ENCODE peak calls at places on chromosomes 2 and 18, in four cellular contexts. P is vagina, Y is HCT116, S is Panc1. L is an unnamed sample.

GRCh38 chr2:37005118-37005868 is 39.0 kb upstream of the STRN start:
- DNase-seq in Y (no peak), P (no peak), S (peak), L (no peak)

GRCh38 chr2:45904931-45905642 is 253.6 kb downstream of the PRKCE start:
- DNase-seq in P (no peak), S (no peak), Y (no peak), L (no peak)

GRCh38 chr2:214839464-214839863 is 30.0 kb upstream of the BARD1 start:
- DNase-seq in S (no peak), P (no peak), Y (no peak), L (no peak)

GRCh38 chr2:129117427-129117826 is 798.8 kb upstream of the HS6ST1 start:
- DNase-seq in Y (no peak), S (no peak), P (no peak), L (no peak)

GRCh38 chr2:193584522-193584938 is 1389.8 kb upstream of the TMEFF2 start:
- DNase-seq in S (peak), Y (peak), P (no peak), L (peak)

GRCh38 chr2:214782671-214783070 is 26.8 kb downstream of the BARD1 start:
- DNase-seq in S (no peak), Y (no peak), P (no peak), L (no peak)

GRCh38 chr2:231765496-231765929 is 15.6 kb downstream of the PDE6D start:
- DNase-seq in P (no peak), Y (no peak), S (no peak), L (no peak)

GRCh38 chr18:2998644-2999043 is 14.3 kb downstream of the LPIN2 start:
- DNase-seq in Y (no peak), S (no peak), P (no peak), L (no peak)

GRCh38 chr2:40208478-40208877 is 243.4 kb downstream of the SLC8A1 start:
- DNase-seq in P (no peak), S (no peak), Y (no peak), L (no peak)

GRCh38 chr2:40210968-40211353 is 240.9 kb downstream of the SLC8A1 start:
- DNase-seq in P (no peak), Y (no peak), S (no peak), L (no peak)

GRCh38 chr2:40210344-40210967 is 241.4 kb downstream of the SLC8A1 start:
- DNase-seq in Y (no peak), P (no peak), S (no peak), L (no peak)

GRCh38 chr2:40213071-40213470 is 238.8 kb downstream of the SLC8A1 start:
- DNase-seq in Y (no peak), P (no peak), S (no peak), L (no peak)

GRCh38 chr2:40209728-40210127 is 242.2 kb downstream of the SLC8A1 start:
- DNase-seq in P (no peak), S (no peak), Y (no peak), L (no peak)
- H3K27ac ChIP-seq in P (no peak), S (no peak), Y (no peak), L (no peak)

GRCh38 chr2:28394331-28394877 is 1.7 kb downstream of the FOSL2 start:
- DNase-seq in S (no peak), P (no peak), Y (no peak), L (peak)

GRCh38 chr2:28393115-28393836 is 618 bp downstream of the FOSL2 start:
- DNase-seq in S (no peak), Y (no peak), P (no peak), L (peak)

GRCh38 chr2:28395334-28396061 is 2.8 kb downstream of the FOSL2 start:
- DNase-seq in Y (no peak), S (no peak), P (no peak), L (no peak)

GRCh38 chr2:28397043-28397381 is 4.4 kb downstream of the FOSL2 start:
- DNase-seq in Y (no peak), P (no peak), S (no peak), L (no peak)

GRCh38 chr2:28394997-28395333 is 2.3 kb downstream of the FOSL2 start:
- DNase-seq in Y (no peak), S (no peak), P (no peak), L (no peak)
- H3K4me3 ChIP-seq in Y (peak), S (peak), P (peak), L (peak)

GRCh38 chr2:25035537-25036220 is 6.2 kb upstream of the EFR3B start:
- DNase-seq in P (no peak), S (no peak), Y (no peak), L (no peak)
- TF ChIP-seq POLR2AphosphoS5 in P (no peak), S (no peak), Y (no peak), L (no peak)

GRCh38 chr2:20419007-20419576 is 27.8 kb upstream of the RHOB start:
- DNase-seq in Y (no peak), S (no peak), P (no peak), L (no peak)

GRCh38 chr2:20421988-20422678 is 24.7 kb upstream of the RHOB start:
- DNase-seq in S (no peak), P (no peak), Y (no peak), L (peak)

GRCh38 chr2:20421336-20421987 is 25.4 kb upstream of the RHOB start:
- DNase-seq in Y (no peak), S (no peak), P (no peak), L (no peak)

GRCh38 chr2:20418519-20418918 is 28.4 kb upstream of the RHOB start:
- DNase-seq in Y (no peak), S (no peak), P (no peak), L (no peak)

GRCh38 chr2:20419752-20420151 is 27.1 kb upstream of the RHOB start:
- DNase-seq in S (no peak), Y (no peak), P (no peak), L (no peak)
- H3K27ac ChIP-seq in S (no peak), Y (no peak), P (peak), L (no peak)

GRCh38 chr2:201120500-201120899 is 4.5 kb downstream of the CFLAR start:
- DNase-seq in P (no peak), S (no peak), Y (no peak), L (no peak)
- H3K4me3 ChIP-seq in P (peak), S (no peak), Y (no peak), L (peak)

DNA sequence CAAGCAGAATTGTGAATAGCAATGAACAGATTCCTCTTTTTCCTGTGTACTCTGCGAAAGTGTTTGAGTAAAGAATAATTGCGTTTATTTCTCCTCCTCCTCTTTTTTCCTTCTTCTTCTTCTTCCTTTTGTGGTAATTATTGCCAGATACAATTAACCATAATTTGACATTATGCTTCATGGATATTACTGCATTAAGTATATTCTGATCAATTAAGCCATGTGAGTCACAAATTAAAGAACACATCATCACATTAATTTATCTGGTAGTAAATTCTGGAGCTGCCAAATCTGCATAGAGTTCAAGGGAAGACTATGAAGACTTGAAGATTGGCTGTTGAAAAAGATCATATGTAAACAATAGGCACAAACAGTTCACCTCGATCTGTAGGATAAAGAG is 72.9 kb upstream of the TFPI start:
- DNase-seq in Y (no peak), P (no peak), S (no peak), L (no peak)
- TF ChIP-seq POLR2AphosphoS5 in Y (no peak), P (no peak), S (no peak), L (no peak)

DNA sequence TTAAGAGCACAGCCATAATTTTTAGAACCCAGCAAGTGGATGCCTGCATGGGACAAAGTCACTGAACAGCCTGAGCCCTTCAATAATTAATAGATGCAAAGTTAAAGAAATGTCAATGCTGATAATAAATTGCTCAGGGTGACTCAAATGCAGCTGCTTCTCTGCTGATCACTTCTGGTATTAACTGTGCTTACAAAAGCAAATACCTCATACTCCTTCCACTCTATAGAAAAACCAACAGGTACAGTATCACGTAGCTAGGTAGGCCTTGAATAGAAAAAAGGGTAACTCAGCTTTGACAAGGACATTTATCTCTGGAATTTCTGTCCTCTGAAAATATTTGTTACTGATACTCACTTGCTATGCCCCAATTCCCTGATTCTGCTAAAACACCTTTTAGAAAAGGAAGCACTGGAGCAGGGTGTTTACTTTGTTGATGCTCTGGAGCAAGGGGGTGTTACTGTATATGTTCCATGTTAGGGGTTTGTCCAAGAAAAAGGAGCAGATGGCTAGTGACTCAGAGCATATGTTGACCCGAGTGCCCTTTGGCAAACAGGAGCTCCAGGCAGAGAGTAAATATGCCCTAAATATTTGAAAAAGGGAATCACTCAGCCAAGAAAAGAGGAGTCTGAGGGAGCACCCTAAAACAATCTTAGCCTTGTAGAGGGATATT is 59.1 kb upstream of the RTN4 start:
- DNase-seq in P (no peak), Y (no peak), S (no peak), L (no peak)
- H3K27ac ChIP-seq in P (no peak), Y (no peak), S (peak), L (no peak)

GRCh38 chr18:35352778-35353177 is 8.6 kb upstream of the ZNF24 start:
- DNase-seq in P (no peak), Y (no peak), S (no peak), L (no peak)

GRCh38 chr18:35352283-35352682 is 8.1 kb upstream of the ZNF24 start:
- DNase-seq in S (no peak), P (no peak), Y (no peak), L (no peak)

GRCh38 chr18:35355140-35355618 is 11.0 kb upstream of the ZNF24 start:
- DNase-seq in Y (peak), S (peak), P (no peak), L (peak)
- H3K4me3 ChIP-seq in Y (peak), S (peak), P (no peak), L (no peak)

L was measured in spleen.